ENCODE peak calls at places on chromosomes 6 and 20, in seven cellular contexts. E is brain microvascular endothelial cell, G is fibroblast of the aortic adventitia, V is esophagus muscularis mucosa, B is body of pancreas, M is fibroblast of villous mesenchyme, P is thyroid gland. H is an unnamed sample.

GRCh38 chr6:37109714-37110454 is 60.1 kb upstream of the PIM1 start:
- DNase-seq in E (no peak), G (no peak), V (no peak), B (no peak), M (peak), P (peak), H (no peak)

GRCh38 chr6:137734005-137734874 is 132.8 kb upstream of the TNFAIP3 start:
- DNase-seq in E (no peak), G (no peak), V (no peak), B (no peak), M (no peak), P (no peak), H (no peak)

GRCh38 chr6:170212956-170213636 is 77.8 kb downstream of the DLL1 start:
- DNase-seq in E (no peak), G (no peak), V (peak), B (peak), M (no peak), P (no peak), H (no peak)

GRCh38 chr6:101080597-101080996 is 199.5 kb upstream of the ASCC3 start:
- DNase-seq in E (peak), G (peak), V (no peak), B (no peak), M (peak), P (no peak), H (no peak)

GRCh38 chr6:166237611-166238010 is 70.0 kb upstream of the TBXT start:
- DNase-seq in E (no peak), G (peak), V (no peak), B (no peak), M (peak), P (no peak), H (peak)

GRCh38 chr6:69985180-69985579 is 118.8 kb downstream of the COL19A1 start:
- DNase-seq in E (no peak), G (peak), V (no peak), B (no peak), M (no peak), P (no peak), H (no peak)

GRCh38 chr6:134282816-134283215 is 35.1 kb downstream of the SGK1 start:
- DNase-seq in E (no peak), G (no peak), V (no peak), B (no peak), M (no peak), P (no peak), H (no peak)

GRCh38 chr6:121857551-121857950 is 422.1 kb downstream of the GJA1 start:
- DNase-seq in E (peak), G (no peak), V (no peak), B (no peak), M (no peak), P (no peak), H (no peak)

GRCh38 chr6:3884007-3884745 is 35.0 kb downstream of the FAM50B start:
- DNase-seq in E (peak), G (peak), V (no peak), B (peak), M (peak), P (no peak), H (no peak)

GRCh38 chr6:137799950-137800568 is 67.0 kb upstream of the TNFAIP3 start:
- DNase-seq in E (peak), G (peak), V (no peak), B (peak), M (peak), P (peak), H (no peak)

GRCh38 chr20:58137651-58138265 is 90.7 kb downstream of the ANKRD60 start:
- DNase-seq in E (no peak), G (no peak), V (peak), B (no peak), M (no peak), P (no peak), H (no peak)

GRCh38 chr6:1821188-1822183 is 211.8 kb downstream of the FOXC1 start:
- DNase-seq in E (peak), G (peak), V (no peak), B (no peak), M (peak), P (no peak), H (no peak)

GRCh38 chr6:131063028-131063763 is at the start of gene EPB41L2:
- DNase-seq in E (peak), G (peak), V (peak), B (peak), M (peak), P (peak), H (no peak)

GRCh38 chr6:13859871-13860555 is 45.7 kb upstream of the MCUR1 start:
- DNase-seq in E (no peak), G (no peak), V (no peak), B (no peak), M (no peak), P (peak), H (no peak)

GRCh38 chr6:2209226-2209809 is 36.1 kb downstream of the GMDS start:
- DNase-seq in E (peak), G (peak), V (no peak), B (peak), M (peak), P (peak), H (no peak)

GRCh38 chr6:44390158-44390683 is 2.7 kb downstream of the CDC5L start:
- DNase-seq in E (no peak), G (no peak), V (no peak), B (no peak), M (no peak), P (no peak), H (no peak)

GRCh38 chr20:51153867-51154707 is 131.2 kb upstream of the KCNG1 start:
- DNase-seq in E (no peak), G (no peak), V (peak), B (no peak), M (no peak), P (no peak), H (no peak)

GRCh38 chr6:107345398-107345797 is 114.0 kb downstream of the PDSS2 start:
- DNase-seq in E (no peak), G (peak), V (no peak), B (no peak), M (no peak), P (no peak), H (no peak)

GRCh38 chr20:1423625-1424106 is 30.8 kb upstream of the FKBP1A start:
- DNase-seq in E (peak), G (peak), V (peak), B (peak), M (peak), P (no peak), H (no peak)

GRCh38 chr20:1964659-1965405 is 29.0 kb downstream of the PDYN start:
- DNase-seq in E (no peak), G (no peak), V (no peak), B (no peak), M (no peak), P (no peak), H (no peak)

GRCh38 chr6:136921936-136922679 is at the start of gene SLC35D3:
- DNase-seq in E (no peak), G (no peak), V (peak), B (peak), M (peak), P (no peak), H (no peak)

GRCh38 chr20:44532981-44533331 is 11.1 kb upstream of the SERINC3 start:
- DNase-seq in E (peak), G (peak), V (no peak), B (no peak), M (peak), P (no peak), H (no peak)
- H3K4me3 ChIP-seq in E (no peak), G (peak), V (peak), B (no peak), M (peak), P (no peak), H (peak)

GRCh38 chr6:146775227-146775626 is 176.5 kb downstream of the ADGB start:
- DNase-seq in E (no peak), G (peak), V (no peak), B (no peak), M (peak), P (no peak), H (no peak)
- TF ChIP-seq CTCF in E (no peak), G (no peak), V (no peak), B (no peak), M (peak), P (no peak), H (no peak)

DNA sequence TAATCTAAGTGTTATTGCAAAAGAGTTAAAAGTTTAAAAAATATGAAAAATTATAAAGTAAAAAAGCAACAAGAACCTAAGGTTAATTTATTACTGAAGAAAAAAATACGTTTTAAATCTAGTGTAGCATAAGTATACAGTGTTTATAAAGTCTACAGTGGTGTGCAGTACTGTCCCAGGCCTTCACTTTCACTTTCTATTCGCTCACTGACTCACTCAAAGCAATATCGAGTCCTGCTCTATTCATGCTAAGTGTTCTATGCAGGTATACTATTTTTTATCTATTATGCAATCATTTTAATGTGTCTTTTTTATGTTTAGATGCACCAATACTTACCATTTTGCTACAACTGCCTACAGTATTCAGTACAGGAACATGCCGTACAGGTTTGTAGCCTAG is 113.0 kb downstream of the MANEA start:
- DNase-seq in E (no peak), G (no peak), V (no peak), B (no peak), M (no peak), P (no peak), H (no peak)
- H3K4me3 ChIP-seq in E (no peak), G (no peak), V (no peak), B (no peak), M (no peak), P (no peak), H (no peak)

GRCh38 chr20:33668087-33668790 is 1.5 kb downstream of the ACTL10 start:
- DNase-seq in E (no peak), G (no peak), V (peak), B (peak), M (no peak), P (no peak), H (no peak)
- TF ChIP-seq CTCF in E (peak), G (peak), V (peak), B (peak), M (peak), P (peak), H (peak)

GRCh38 chr6:111030008-111031006 is 48.5 kb downstream of the RPF2 start:
- DNase-seq in E (no peak), G (peak), V (peak), B (no peak), M (peak), P (peak), H (no peak)

GRCh38 chr6:111027219-111027618 is 45.4 kb downstream of the RPF2 start:
- DNase-seq in E (no peak), G (no peak), V (peak), B (no peak), M (no peak), P (no peak), H (no peak)

DNA sequence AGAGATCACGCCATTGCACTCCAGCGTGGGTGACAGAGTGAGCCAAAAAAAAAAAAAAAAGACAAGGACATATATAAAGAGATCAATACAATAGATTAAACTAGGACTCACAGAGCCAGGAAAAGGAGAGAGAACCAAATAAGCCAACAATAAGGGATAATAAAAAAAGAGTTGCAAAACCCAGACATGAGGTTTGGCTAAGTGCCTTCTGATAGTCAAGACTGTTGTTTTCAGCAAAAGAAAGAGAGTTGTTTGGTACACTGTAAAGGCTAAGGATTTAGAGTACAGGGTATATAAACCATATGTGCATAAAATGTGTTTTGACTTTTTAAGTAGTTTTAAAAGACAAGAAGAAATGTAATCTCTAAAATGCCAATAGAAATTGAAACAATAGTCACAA is 42.8 kb downstream of the RPF2 start:
- DNase-seq in E (no peak), G (peak), V (no peak), B (no peak), M (peak), P (no peak), H (no peak)
- H3K4me3 ChIP-seq in E (no peak), G (no peak), V (no peak), B (no peak), M (no peak), P (no peak), H (no peak)

GRCh38 chr20:3687655-3688054 is 5.8 kb upstream of the ADAM33 start:
- DNase-seq in E (peak), G (peak), V (no peak), B (no peak), M (peak), P (no peak), H (no peak)

GRCh38 chr20:3685341-3685740 is 3.5 kb upstream of the ADAM33 start:
- DNase-seq in E (no peak), G (no peak), V (no peak), B (no peak), M (peak), P (no peak), H (no peak)

GRCh38 chr20:3689978-3690377 is 8.2 kb upstream of the ADAM33 start:
- DNase-seq in E (no peak), G (no peak), V (no peak), B (no peak), M (no peak), P (no peak), H (no peak)

GRCh38 chr20:3690413-3690812 is 8.6 kb upstream of the ADAM33 start:
- DNase-seq in E (no peak), G (no peak), V (no peak), B (no peak), M (no peak), P (no peak), H (no peak)

DNA sequence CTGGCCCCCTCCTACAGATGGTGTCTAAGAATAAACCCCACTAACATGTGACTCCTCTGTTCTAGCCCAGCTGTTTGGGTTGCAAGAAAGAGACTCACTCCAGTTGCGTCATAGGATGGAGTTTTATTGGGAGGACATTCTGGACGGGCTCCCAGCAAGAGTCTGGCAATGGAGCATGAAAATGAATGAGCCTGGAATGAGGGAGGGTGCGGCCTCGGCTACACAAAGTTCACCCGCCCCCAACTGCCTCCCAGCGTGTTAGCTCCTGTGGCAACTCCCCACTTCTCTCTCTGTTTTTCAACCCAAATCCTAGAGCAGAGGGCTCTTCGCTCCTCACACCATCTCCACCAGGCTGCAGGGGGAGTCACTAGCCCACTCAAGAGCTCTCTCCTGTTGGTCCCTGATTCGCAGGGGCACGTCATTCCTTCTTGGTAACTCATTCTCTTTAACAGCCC is 5.1 kb upstream of the ADAM33 start:
- DNase-seq in E (peak), G (peak), V (peak), B (peak), M (peak), P (peak), H (peak)
- TF ChIP-seq CTCF in E (peak), G (no peak), V (no peak), B (no peak), M (peak), P (no peak), H (no peak)

DNA sequence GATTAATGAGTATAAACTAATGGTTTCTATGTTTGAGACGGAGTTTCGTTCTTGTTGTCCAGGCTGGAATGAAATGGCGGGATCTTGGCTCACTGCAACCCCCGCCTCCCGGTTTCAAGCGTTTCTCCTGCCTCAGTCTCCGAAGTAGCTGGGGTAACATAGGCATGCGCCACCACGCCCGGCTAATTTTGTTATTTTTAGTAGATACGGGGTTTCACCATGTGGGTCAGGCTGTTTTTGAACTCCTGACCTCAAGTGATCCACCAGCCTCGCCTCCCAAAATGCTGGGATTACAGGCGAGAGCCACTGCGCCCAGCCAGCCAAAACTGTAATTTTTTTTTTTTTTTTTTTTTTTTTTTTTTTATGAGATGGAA is 127.6 kb downstream of the HFE start:
- DNase-seq in E (no peak), G (no peak), V (no peak), B (no peak), M (no peak), P (no peak), H (no peak)
- H3K4me3 ChIP-seq in E (peak), G (peak), V (no peak), B (no peak), M (peak), P (no peak), H (peak)

H was measured in AG04449.